ENCODE peak calls at places on chromosomes 4 and X, in ten cellular contexts. H is gastrocnemius medialis; Z is lower lobe of right lung; B is tibial artery; G is cardiac muscle cell; Q is stomach; J is sigmoid colon; U is CD4-positive, alpha-beta T cell; O is right atrium auricular region; N is HCT116. K is an unnamed sample. For H3K9me3, the result is how much of the 10 kb centered on the place peaks cover.

GRCh38 chrX:63283331-63283730 is 67.8 kb downstream of the SPIN4 start:
- DNase-seq in Z (no peak), U (no peak), H (no peak), B (no peak), N (no peak), Q (no peak), J (no peak), G (no peak), O (no peak), K (no peak)

GRCh38 chr4:134865675-134866074 is 664.1 kb upstream of the PABPC4L start:
- DNase-seq in Q (no peak), Z (no peak), H (no peak), U (no peak), N (no peak), G (no peak), J (no peak), B (no peak), O (no peak), K (no peak)

GRCh38 chr4:109947457-109947856 is 34.8 kb downstream of the EGF start:
- DNase-seq in Q (no peak), G (no peak), O (no peak), B (no peak), U (no peak), J (no peak), N (no peak), H (no peak), Z (no peak), K (no peak)

GRCh38 chr4:19386786-19387185 is 864.9 kb upstream of the SLIT2 start:
- DNase-seq in O (no peak), N (no peak), G (no peak), J (no peak), H (no peak), Q (no peak), U (no peak), B (no peak), Z (no peak), K (no peak)

GRCh38 chrX:74492720-74493201 is 71.5 kb downstream of the SLC16A2 start:
- DNase-seq in O (no peak), U (peak), H (no peak), J (no peak), Q (no peak), N (no peak), B (no peak), G (peak), Z (no peak), K (peak)

GRCh38 chrX:136941396-136942337 is 61.1 kb upstream of the RBMX start:
- DNase-seq in O (no peak), H (no peak), G (no peak), N (no peak), U (no peak), J (no peak), B (no peak), Q (no peak), Z (no peak), K (no peak)

GRCh38 chrX:152276277-152276676 is 137.9 kb upstream of the MAGEA10 start:
- DNase-seq in N (no peak), Q (no peak), H (no peak), U (no peak), G (no peak), B (no peak), J (no peak), O (no peak), Z (no peak), K (no peak)

GRCh38 chr4:53885668-53886067 is 178.7 kb downstream of the CHIC2 start:
- DNase-seq in G (no peak), H (no peak), B (peak), Q (no peak), U (no peak), J (no peak), N (no peak), O (peak), Z (no peak), K (no peak)

GRCh38 chrX:27336466-27337091 is 126.6 kb downstream of the PPP4R3C start:
- DNase-seq in B (no peak), N (peak), Q (peak), Z (peak), U (peak), O (no peak), H (no peak), G (peak), J (no peak), K (peak)

GRCh38 chrX:110280954-110281353 is 36.9 kb downstream of the AMMECR1 start:
- DNase-seq in Z (no peak), B (no peak), N (no peak), Q (no peak), O (no peak), G (no peak), U (no peak), J (no peak), H (no peak), K (no peak)

GRCh38 chrX:54865208-54865607 is 55.4 kb upstream of the TRO start:
- DNase-seq in J (no peak), Q (no peak), B (no peak), O (no peak), N (no peak), G (no peak), U (no peak), Z (no peak), H (no peak), K (no peak)

GRCh38 chr4:41728571-41728908 is 20.0 kb downstream of the PHOX2B start:
- DNase-seq in B (no peak), O (no peak), Z (no peak), N (no peak), H (no peak), G (no peak), U (no peak), J (no peak), Q (no peak), K (no peak)

GRCh38 chr4:34258176-34258575 is 1986.1 kb downstream of the ARAP2 start:
- DNase-seq in Z (no peak), U (no peak), H (no peak), Q (no peak), B (no peak), N (no peak), G (no peak), J (no peak), O (no peak), K (no peak)

GRCh38 chr4:53476232-53477037 is 99.0 kb downstream of the FIP1L1 start:
- DNase-seq in N (no peak), Z (no peak), O (no peak), H (no peak), Q (no peak), G (no peak), J (no peak), B (peak), U (no peak), K (peak)

GRCh38 chr4:166839615-166840251 is 394.6 kb downstream of the SPOCK3 start:
- DNase-seq in J (no peak), Q (no peak), N (no peak), B (no peak), H (no peak), U (no peak), Z (no peak), O (no peak), G (no peak), K (no peak)

GRCh38 chrX:129744881-129745321 is 6.1 kb downstream of the XPNPEP2 start:
- DNase-seq in Q (no peak), N (no peak), G (no peak), O (no peak), Z (no peak), U (no peak), H (no peak), J (peak), B (no peak), K (no peak)

GRCh38 chrX:74009041-74009440 is 294.9 kb upstream of the ZCCHC13 start:
- DNase-seq in Q (no peak), B (no peak), J (no peak), U (no peak), O (no peak), N (no peak), H (no peak), Z (no peak), G (no peak), K (no peak)

GRCh38 chr4:77581724-77582123 is 23.9 kb upstream of the CXCL13 start:
- DNase-seq in Q (no peak), O (no peak), N (no peak), B (no peak), G (no peak), Z (no peak), U (no peak), H (no peak), J (no peak), K (no peak)

GRCh38 chrX:153703036-153703370 is 15.3 kb downstream of the SLC6A8 start:
- DNase-seq in G (no peak), B (no peak), U (no peak), H (peak), Q (peak), O (no peak), Z (peak), N (no peak), J (peak), K (no peak)

GRCh38 chr4:11495291-11495690 is 66.6 kb upstream of the HS3ST1 start:
- DNase-seq in J (no peak), Q (no peak), Z (no peak), O (no peak), B (no peak), G (no peak), N (no peak), U (no peak), H (no peak), K (no peak)

GRCh38 chrX:475926-476723 is 89.4 kb upstream of the PPP2R3B start:
- DNase-seq in N (no peak), Q (no peak), O (no peak), Z (no peak), G (no peak), H (no peak), U (no peak), J (peak), B (no peak), K (no peak)

GRCh38 chrX:144681501-144681900 is 565.8 kb upstream of the SPANXN1 start:
- DNase-seq in N (no peak), U (no peak), H (no peak), Q (no peak), B (no peak), O (no peak), Z (no peak), J (no peak), G (no peak), K (no peak)

GRCh38 chrX:155886409-155886808 is 5.3 kb downstream of the VAMP7 start:
- DNase-seq in U (no peak), O (no peak), B (no peak), Q (no peak), J (no peak), Z (no peak), G (no peak), H (no peak), N (no peak), K (no peak)

GRCh38 chrX:155889328-155889727 is 8.2 kb downstream of the VAMP7 start:
- DNase-seq in U (no peak), J (no peak), B (no peak), N (no peak), Z (no peak), H (no peak), O (no peak), G (no peak), Q (no peak), K (no peak)

GRCh38 chrX:155893513-155893912 is 12.4 kb downstream of the VAMP7 start:
- DNase-seq in G (no peak), O (no peak), N (no peak), Z (no peak), U (no peak), J (no peak), H (no peak), Q (no peak), B (no peak), K (no peak)

GRCh38 chrX:155888139-155888538 is 7.0 kb downstream of the VAMP7 start:
- DNase-seq in G (no peak), Q (no peak), N (peak), B (no peak), Z (no peak), H (no peak), J (no peak), U (no peak), O (no peak), K (no peak)
- H3K9me3 ChIP-seq in G (under half), Q (under half), N (under half), B (under half), Z (under half), H (under half), J (under half), U (under half), O (under half), K (under half)

GRCh38 chrX:10399152-10399741 is 221.1 kb downstream of the MID1 start:
- DNase-seq in U (no peak), Z (no peak), B (no peak), J (no peak), G (no peak), O (no peak), N (no peak), H (no peak), Q (no peak), K (no peak)

GRCh38 chrX:10397349-10397748 is 223.0 kb downstream of the MID1 start:
- DNase-seq in J (no peak), O (no peak), N (no peak), Z (no peak), H (no peak), U (no peak), Q (no peak), B (no peak), G (no peak), K (no peak)

GRCh38 chrX:10398271-10398670 is 222.1 kb downstream of the MID1 start:
- DNase-seq in G (no peak), Q (no peak), U (no peak), Z (no peak), O (no peak), B (no peak), N (no peak), J (no peak), H (no peak), K (no peak)

GRCh38 chrX:10404435-10404834 is 215.9 kb downstream of the MID1 start:
- DNase-seq in Q (no peak), N (no peak), Z (no peak), U (no peak), G (no peak), H (no peak), O (no peak), J (no peak), B (no peak), K (no peak)

DNA sequence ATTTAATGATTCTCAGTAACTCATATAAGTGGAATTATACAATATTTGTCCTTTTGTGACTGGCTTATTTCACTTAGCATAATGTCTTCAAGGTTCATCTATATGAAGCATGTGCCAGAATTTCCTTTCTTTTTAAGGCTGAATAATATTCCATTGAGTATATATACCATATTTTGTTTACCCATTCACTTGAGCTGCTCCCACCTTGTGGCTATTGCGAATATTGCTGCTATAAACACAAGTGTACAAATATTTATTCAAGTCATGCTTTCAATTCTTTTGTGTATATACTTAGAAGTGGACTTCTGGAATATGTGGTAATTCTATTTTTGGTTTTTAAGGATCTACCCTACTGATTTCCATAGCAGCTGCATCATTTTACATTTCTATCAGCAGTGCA is 219.1 kb downstream of the MID1 start:
- DNase-seq in N (no peak), Z (no peak), U (no peak), J (no peak), G (no peak), Q (no peak), H (no peak), O (no peak), B (no peak), K (no peak)
- TF ChIP-seq CTCF in N (peak), Z (no peak), U (no peak), J (no peak), G (no peak), Q (no peak), H (no peak), O (no peak), B (no peak), K (no peak)

DNA sequence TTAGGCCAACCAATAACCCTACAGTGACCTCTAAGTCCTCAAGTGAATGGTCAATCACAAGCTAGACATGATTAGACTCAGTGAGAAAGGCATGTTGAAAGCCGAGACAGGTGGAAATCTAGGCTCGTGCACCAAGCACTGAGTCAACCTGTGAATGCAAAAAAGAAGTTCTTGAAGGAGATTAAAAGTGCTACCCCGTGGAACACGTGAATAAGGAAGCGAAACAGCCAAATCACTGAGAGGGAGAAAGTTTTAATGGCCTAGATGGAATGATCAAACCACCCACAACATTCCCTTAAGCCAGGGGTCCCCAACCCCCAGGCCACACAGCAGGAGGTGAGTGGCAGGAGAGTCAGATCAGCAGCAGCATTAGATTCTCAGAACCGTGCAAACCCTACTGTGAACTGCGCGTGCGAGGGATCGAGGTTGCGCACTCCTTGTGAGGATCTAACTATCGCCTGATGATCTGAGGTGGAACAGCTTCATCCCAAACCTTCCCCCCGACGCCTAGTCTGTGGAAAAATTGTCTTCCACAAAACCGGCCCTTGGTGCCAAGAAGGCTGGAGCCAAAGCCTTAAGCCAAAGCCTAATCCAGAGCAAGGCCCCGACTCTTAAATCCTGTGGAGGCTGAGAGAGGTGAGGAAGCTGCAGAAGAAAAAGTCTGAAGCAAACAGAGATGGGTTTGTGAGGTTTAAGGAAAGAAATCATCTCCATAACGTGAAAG is 19.5 kb upstream of the PDE6B start:
- DNase-seq in N (no peak), Q (peak), U (no peak), H (no peak), G (no peak), O (no peak), B (no peak), J (no peak), Z (no peak), K (no peak)
- H3K9me3 ChIP-seq in N (under half), Q (under half), U (under half), H (under half), G (under half), O (under half), B (under half), J (under half), Z (under half), K (under half)

GRCh38 chrX:28590394-28590793 is 3.1 kb downstream of the IL1RAPL1 start:
- DNase-seq in N (no peak), G (peak), H (no peak), J (no peak), O (no peak), U (no peak), Z (no peak), B (no peak), Q (no peak), K (no peak)
- TF ChIP-seq CTCF in N (no peak), G (peak), H (no peak), J (no peak), O (no peak), U (no peak), Z (no peak), B (no peak), Q (no peak), K (no peak)

GRCh38 chr4:256492-256891 is 48.8 kb downstream of the ZNF732 start:
- DNase-seq in G (no peak), O (no peak), J (no peak), Z (no peak), B (no peak), H (no peak), N (no peak), U (no peak), Q (no peak), K (no peak)

GRCh38 chr4:252065-252601 is 53.1 kb downstream of the ZNF732 start:
- DNase-seq in O (no peak), H (no peak), J (no peak), Z (no peak), Q (no peak), U (no peak), G (no peak), B (no peak), N (no peak), K (no peak)

GRCh38 chr4:253936-254756 is 51.1 kb downstream of the ZNF732 start:
- DNase-seq in U (no peak), N (no peak), Q (no peak), Z (no peak), G (no peak), H (no peak), B (no peak), O (no peak), J (no peak), K (no peak)
- H3K9me3 ChIP-seq in U (half or more), N (under half), Q (under half), Z (half or more), G (under half), H (under half), B (under half), O (half or more), J (under half), K (under half)

GRCh38 chr4:118967393-118967792 is 78.7 kb downstream of the SYNPO2 start:
- DNase-seq in Z (no peak), G (no peak), U (no peak), Q (no peak), J (peak), N (no peak), B (no peak), H (peak), O (peak), K (no peak)
- TF ChIP-seq CTCF in Z (no peak), G (no peak), U (no peak), Q (no peak), J (no peak), N (no peak), B (no peak), H (no peak), O (no peak), K (no peak)

DNA sequence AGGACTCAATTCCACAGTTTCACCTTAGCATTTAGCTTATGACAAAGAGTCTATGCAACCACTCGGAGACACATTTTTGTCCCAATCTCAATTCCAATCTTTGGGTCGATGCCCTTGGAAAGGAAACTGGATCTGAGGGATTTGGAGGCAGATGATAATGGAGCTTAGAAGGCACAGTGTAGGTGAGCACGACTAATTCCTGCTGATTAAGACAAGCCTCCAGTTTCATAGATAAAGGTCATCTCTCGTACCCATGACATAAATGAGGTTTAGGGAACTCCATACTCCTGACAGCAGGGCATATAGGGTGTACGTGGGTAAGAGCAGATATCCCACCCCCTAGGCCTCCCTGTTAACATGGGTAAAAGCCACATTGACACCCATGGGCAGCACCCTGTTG is 24.4 kb upstream of the ZNF718 start:
- DNase-seq in Z (no peak), U (no peak), J (no peak), N (peak), O (no peak), B (no peak), H (no peak), Q (no peak), G (no peak), K (no peak)
- H3K9me3 ChIP-seq in Z (half or more), U (half or more), J (under half), N (under half), O (half or more), B (under half), H (under half), Q (under half), G (under half), K (under half)

GRCh38 chrX:45771114-45771513 is 570.4 kb upstream of the DIPK2B start:
- DNase-seq in J (peak), N (peak), Q (peak), G (no peak), Z (no peak), U (no peak), H (no peak), O (no peak), B (no peak), K (peak)

GRCh38 chrX:45768666-45769065 is 568.0 kb upstream of the DIPK2B start:
- DNase-seq in G (no peak), H (no peak), Q (no peak), O (no peak), N (no peak), U (no peak), Z (no peak), J (no peak), B (no peak), K (no peak)

GRCh38 chrX:45767021-45767491 is 566.4 kb upstream of the DIPK2B start:
- DNase-seq in O (no peak), N (no peak), J (no peak), Z (no peak), U (no peak), Q (no peak), H (no peak), B (no peak), G (no peak), K (no peak)

GRCh38 chrX:45771560-45772340 is 571.1 kb upstream of the DIPK2B start:
- DNase-seq in G (no peak), N (no peak), J (no peak), U (peak), Z (peak), B (no peak), H (no peak), Q (peak), O (no peak), K (no peak)

DNA sequence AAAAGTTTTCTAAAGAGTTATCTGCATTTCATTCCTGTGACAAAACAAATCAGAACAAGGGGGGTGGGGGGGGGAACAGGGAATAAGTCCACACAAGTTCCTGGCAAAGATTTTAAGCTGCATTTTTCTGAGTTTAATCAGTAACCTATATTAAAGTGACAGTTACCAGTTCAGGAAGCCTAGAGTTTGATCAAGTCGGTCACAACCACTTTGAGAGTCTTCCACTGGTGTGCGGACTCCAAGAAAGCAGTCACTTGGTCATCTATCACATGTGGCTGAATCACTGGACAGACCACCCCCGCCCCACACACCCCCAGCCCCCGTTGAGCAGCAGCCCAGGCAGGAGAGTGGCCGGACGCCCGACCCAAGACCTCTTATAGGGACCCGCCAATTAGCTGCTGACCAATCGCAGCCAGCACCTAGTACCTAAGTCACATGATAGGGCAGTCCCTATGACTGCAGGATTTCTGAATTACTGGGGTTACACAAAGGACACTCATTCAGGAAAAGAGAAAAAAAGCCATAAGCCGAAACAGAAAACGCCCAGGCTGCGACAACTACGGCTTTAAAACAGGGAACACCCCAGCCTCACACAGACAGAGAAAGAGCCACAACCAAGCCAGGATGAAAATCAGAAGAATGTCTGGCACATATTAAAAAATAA is 569.4 kb upstream of the DIPK2B start:
- DNase-seq in O (peak), Q (peak), U (peak), N (no peak), H (peak), G (no peak), J (peak), B (peak), Z (peak), K (peak)
- TF ChIP-seq CTCF in O (no peak), Q (no peak), U (no peak), N (no peak), H (no peak), G (no peak), J (no peak), B (no peak), Z (no peak), K (no peak)

K was measured in Caco-2.